ENCODE peak calls at places on chromosomes 12 and 14, in six cellular contexts. I, J, Z, W, R and F are unnamed samples.

GRCh38 chr14:65432361-65432948 is 19.9 kb downstream of the FUT8 start:
- DNase-seq in I (no peak), J (no peak), Z (no peak), W (no peak), R (no peak), F (no peak)

GRCh38 chr12:116028619-116029018 is 248.9 kb downstream of the MED13L start:
- DNase-seq in I (no peak), J (no peak), Z (no peak), W (no peak), R (no peak), F (no peak)

GRCh38 chr12:59030415-59030814 is 110.1 kb upstream of the LRIG3 start:
- DNase-seq in I (no peak), J (no peak), Z (no peak), W (no peak), R (no peak), F (no peak)

GRCh38 chr12:122022393-122023338 is 982 bp downstream of the BCL7A start:
- DNase-seq in I (peak; percentile 11), J (no peak), Z (peak; percentile 60), W (no peak), R (peak; percentile 47), F (no peak)

GRCh38 chr14:69587389-69587788 is 12.7 kb upstream of the CCDC177 start:
- DNase-seq in I (no peak), J (no peak), Z (peak; percentile 80), W (no peak), R (no peak), F (no peak)

GRCh38 chr12:34244608-34245007 is 222.3 kb downstream of the ALG10 start:
- DNase-seq in I (no peak), J (no peak), Z (no peak), W (no peak), R (no peak), F (no peak)

GRCh38 chr12:47903927-47904646 is 707 bp downstream of the VDR start:
- DNase-seq in I (peak; percentile 73), J (peak; percentile 28), Z (peak; percentile 83), W (peak; percentile 77), R (no peak), F (no peak)

GRCh38 chr12:53058674-53059433 is 9.0 kb downstream of the TNS2 start:
- DNase-seq in I (no peak), J (no peak), Z (peak; percentile 44), W (no peak), R (no peak), F (no peak)

GRCh38 chr12:65323025-65323424 is 44.5 kb downstream of the MSRB3 start:
- DNase-seq in I (no peak), J (no peak), Z (no peak), W (no peak), R (no peak), F (no peak)

GRCh38 chr12:40622246-40622838 is 69.9 kb upstream of the CNTN1 start:
- DNase-seq in I (peak; percentile 56), J (peak; percentile 8), Z (no peak), W (peak; percentile 56), R (peak; percentile 71), F (peak; percentile 22)

GRCh38 chr14:105858676-105859025 is 332.3 kb downstream of the TMEM121 start:
- DNase-seq in I (no peak), J (no peak), Z (no peak), W (no peak), R (no peak), F (no peak)

GRCh38 chr14:95875831-95876768 is 532 bp upstream of the TUNAR start:
- DNase-seq in I (no peak), J (no peak), Z (no peak), W (no peak), R (peak; percentile 75), F (peak; percentile 48)

GRCh38 chr12:122659579-122659978 is 43.6 kb downstream of the HCAR2 start:
- DNase-seq in I (no peak), J (no peak), Z (no peak), W (peak; percentile 60), R (no peak), F (no peak)

GRCh38 chr14:92315050-92315785 is 7.7 kb upstream of the SLC24A4 start:
- DNase-seq in I (no peak), J (no peak), Z (no peak), W (no peak), R (no peak), F (no peak)

GRCh38 chr14:23167006-23167847 is 16.2 kb downstream of the SLC7A8 start:
- DNase-seq in I (no peak), J (no peak), Z (no peak), W (no peak), R (no peak), F (no peak)

GRCh38 chr14:81435578-81436295 is 35.6 kb upstream of the STON2 start:
- DNase-seq in I (peak; percentile 11), J (no peak), Z (peak; percentile 64), W (peak; percentile 23), R (peak; percentile 66), F (no peak)

GRCh38 chr12:31478425-31478824 is 112.5 kb downstream of the DENND5B start:
- DNase-seq in I (no peak), J (no peak), Z (no peak), W (no peak), R (no peak), F (no peak)

GRCh38 chr12:76072568-76072967 is 11.9 kb downstream of the NAP1L1 start:
- DNase-seq in I (no peak), J (no peak), Z (no peak), W (no peak), R (no peak), F (no peak)

GRCh38 chr14:99612737-99613330 is 8.8 kb upstream of the CCDC85C start:
- DNase-seq in I (peak; percentile 69), J (no peak), Z (no peak), W (peak; percentile 81), R (no peak), F (no peak)

GRCh38 chr12:101040936-101041335 is 169.1 kb downstream of the SLC5A8 start:
- DNase-seq in I (peak; percentile 57), J (no peak), Z (no peak), W (no peak), R (no peak), F (no peak)

GRCh38 chr12:71639341-71639760 is 24.3 kb downstream of the ZFC3H1 start:
- DNase-seq in I (no peak), J (no peak), Z (no peak), W (no peak), R (no peak), F (no peak)

GRCh38 chr12:38390968-38391367 is 74.4 kb downstream of the ALG10B start:
- DNase-seq in I (no peak), J (no peak), Z (no peak), W (no peak), R (no peak), F (no peak)

GRCh38 chr14:79543966-79544365 is 667.3 kb downstream of the DIO2 start:
- DNase-seq in I (peak; percentile 59), J (no peak), Z (no peak), W (peak; percentile 61), R (peak; percentile 38), F (no peak)

GRCh38 chr14:101395779-101396178 is 165.5 kb upstream of the DIO3 start:
- DNase-seq in I (no peak), J (no peak), Z (no peak), W (no peak), R (no peak), F (no peak)

GRCh38 chr12:129184066-129184695 is 330.9 kb downstream of the GLT1D1 start:
- DNase-seq in I (no peak), J (no peak), Z (no peak), W (no peak), R (no peak), F (no peak)

GRCh38 chr12:129190827-129191226 is 337.5 kb downstream of the GLT1D1 start:
- DNase-seq in I (no peak), J (no peak), Z (no peak), W (no peak), R (peak; percentile 15), F (no peak)

GRCh38 chr12:129185855-129186254 is 332.6 kb downstream of the GLT1D1 start:
- DNase-seq in I (no peak), J (no peak), Z (no peak), W (no peak), R (no peak), F (no peak)

GRCh38 chr12:129186952-129187351 is 333.7 kb downstream of the GLT1D1 start:
- DNase-seq in I (no peak), J (no peak), Z (no peak), W (no peak), R (no peak), F (no peak)
- TF ChIP-seq CTCF in I (no peak), J (no peak), Z (no peak), W (no peak), R (no peak), F (peak; percentile 13)

GRCh38 chr12:126347421-126347820 is 1282.2 kb downstream of the AACS start:
- DNase-seq in I (peak; percentile 8), J (no peak), Z (no peak), W (no peak), R (no peak), F (no peak)
- TF ChIP-seq CTCF in I (peak; percentile 17), J (no peak), Z (no peak), W (no peak), R (no peak), F (no peak)

GRCh38 chr12:56348776-56349175 is 10.1 kb downstream of the IL23A start:
- DNase-seq in I (no peak), J (no peak), Z (no peak), W (no peak), R (no peak), F (no peak)

GRCh38 chr12:56351325-56351724 is 8.6 kb downstream of the STAT2 start:
- DNase-seq in I (no peak), J (no peak), Z (no peak), W (no peak), R (no peak), F (no peak)

GRCh38 chr12:56350662-56351061 is 9.2 kb downstream of the STAT2 start:
- DNase-seq in I (no peak), J (no peak), Z (no peak), W (no peak), R (no peak), F (no peak)

DNA sequence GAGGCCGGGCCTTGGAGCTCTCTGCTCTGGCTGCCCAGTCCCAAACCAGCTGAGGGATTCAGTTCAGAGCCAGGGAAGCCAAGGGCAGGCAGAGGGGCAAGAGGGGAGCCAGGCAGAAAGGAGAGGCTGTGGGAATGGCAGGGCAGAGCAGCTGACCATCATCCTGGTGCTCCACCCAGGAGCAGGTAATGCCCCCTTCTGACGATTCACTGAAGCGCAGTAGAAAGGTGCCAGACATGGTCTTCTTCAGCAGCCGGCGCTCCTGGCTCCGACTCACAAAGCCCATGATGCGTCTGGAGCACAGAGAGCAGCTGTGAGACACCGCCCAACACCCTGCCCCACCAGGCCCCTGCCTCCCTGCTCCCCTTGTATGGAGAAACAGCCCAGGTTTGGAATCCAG is 8.0 kb downstream of the IL23A start:
- DNase-seq in I (no peak), J (no peak), Z (no peak), W (no peak), R (peak; percentile 62), F (no peak)
- TF ChIP-seq CTCF in I (peak; percentile 3), J (no peak), Z (no peak), W (no peak), R (peak; percentile 17), F (no peak)

GRCh38 chr12:14417717-14418116 is 52.2 kb downstream of the ATF7IP start:
- DNase-seq in I (peak; percentile 94), J (no peak), Z (no peak), W (peak; percentile 94), R (peak; percentile 77), F (no peak)

GRCh38 chr12:14416658-14417057 is 51.2 kb downstream of the ATF7IP start:
- DNase-seq in I (peak; percentile 92), J (no peak), Z (no peak), W (peak; percentile 96), R (no peak), F (no peak)

GRCh38 chr12:14422516-14423230 is 57.2 kb downstream of the ATF7IP start:
- DNase-seq in I (no peak), J (no peak), Z (no peak), W (no peak), R (no peak), F (no peak)

GRCh38 chr12:14418526-14418925 is 53.0 kb downstream of the ATF7IP start:
- DNase-seq in I (peak; percentile 55), J (no peak), Z (no peak), W (peak; percentile 63), R (no peak), F (no peak)
- TF ChIP-seq CTCF in I (peak; percentile 34), J (peak; percentile 31), Z (peak; percentile 37), W (peak; percentile 28), R (no peak), F (no peak)